ENCODE peak calls at places on chromosomes 16 and 17, in eight cellular contexts. X is LNCaP clone FGC; Y is psoas muscle; S is prostate gland; Q is CD8-positive, alpha-beta T cell; A is GM23338; U is stomach; W is cardiac muscle cell. K is an unnamed sample.

GRCh38 chr17:36675250-36675649 is 73.9 kb downstream of the MRM1 start:
- DNase-seq in X (no peak), Y (no peak), S (no peak), Q (no peak), A (no peak), U (no peak), W (no peak), K (no peak)

GRCh38 chr16:31215287-31216115 is 1.4 kb downstream of the PYDC1 start:
- DNase-seq in X (peak), Y (peak), S (peak), Q (no peak), A (peak), U (peak), W (peak), K (peak)

GRCh38 chr16:31404353-31405064 is 11.4 kb downstream of the ITGAD start:
- DNase-seq in X (peak), Y (no peak), S (no peak), Q (no peak), A (no peak), U (no peak), W (peak), K (no peak)

GRCh38 chr16:19085679-19086200 is 18.3 kb downstream of the COQ7 start:
- DNase-seq in X (no peak), Y (no peak), S (no peak), Q (no peak), A (no peak), U (peak), W (peak), K (peak)

GRCh38 chr17:82278308-82278707 is 4.8 kb upstream of the CSNK1D start:
- DNase-seq in X (no peak), Y (no peak), S (no peak), Q (no peak), A (no peak), U (no peak), W (no peak), K (no peak)

GRCh38 chr17:66494023-66494803 is 191.8 kb downstream of the PRKCA start:
- DNase-seq in X (no peak), Y (no peak), S (no peak), Q (no peak), A (no peak), U (no peak), W (peak), K (no peak)

GRCh38 chr17:19363460-19364035 is 1.0 kb upstream of the B9D1 start:
- DNase-seq in X (no peak), Y (no peak), S (no peak), Q (no peak), A (no peak), U (no peak), W (no peak), K (no peak)

GRCh38 chr17:61337247-61337812 is 62.3 kb upstream of the TBX2 start:
- DNase-seq in X (no peak), Y (no peak), S (no peak), Q (no peak), A (no peak), U (no peak), W (no peak), K (no peak)

GRCh38 chr16:55323637-55324490 is at the start of gene IRX6:
- DNase-seq in X (peak), Y (peak), S (no peak), Q (no peak), A (peak), U (no peak), W (peak), K (no peak)

GRCh38 chr16:29148867-29149272 is 164.0 kb downstream of the LAT start:
- DNase-seq in X (no peak), Y (no peak), S (no peak), Q (peak), A (no peak), U (peak), W (no peak), K (peak)

GRCh38 chr17:44384281-44384822 is 5.1 kb downstream of the ITGA2B start:
- DNase-seq in X (no peak), Y (no peak), S (no peak), Q (no peak), A (no peak), U (no peak), W (no peak), K (no peak)

GRCh38 chr16:31090540-31090939 is 1.8 kb upstream of the PRSS53 start:
- DNase-seq in X (no peak), Y (no peak), S (no peak), Q (no peak), A (no peak), U (no peak), W (no peak), K (no peak)

GRCh38 chr16:54411555-54411954 is 125.0 kb upstream of the IRX3 start:
- DNase-seq in X (no peak), Y (no peak), S (no peak), Q (no peak), A (peak), U (peak), W (peak), K (no peak)

GRCh38 chr16:17685445-17685844 is 214.7 kb upstream of the XYLT1 start:
- DNase-seq in X (no peak), Y (no peak), S (no peak), Q (no peak), A (no peak), U (no peak), W (no peak), K (no peak)

GRCh38 chr16:3408561-3409197 is 7.7 kb downstream of the ZNF174 start:
- DNase-seq in X (no peak), Y (no peak), S (no peak), Q (no peak), A (no peak), U (no peak), W (no peak), K (no peak)

GRCh38 chr17:64781013-64781392 is 118.9 kb upstream of the SMURF2 start:
- DNase-seq in X (no peak), Y (no peak), S (no peak), Q (no peak), A (peak), U (no peak), W (no peak), K (no peak)

GRCh38 chr17:35082073-35082657 is 18.7 kb upstream of the RFFL start:
- DNase-seq in X (no peak), Y (no peak), S (no peak), Q (no peak), A (no peak), U (no peak), W (peak), K (no peak)

GRCh38 chr16:20944861-20945390 is 44.4 kb downstream of the LYRM1 start:
- DNase-seq in X (no peak), Y (no peak), S (no peak), Q (no peak), A (peak), U (no peak), W (peak), K (no peak)

GRCh38 chr16:88754912-88755744 is 29.9 kb downstream of the PIEZO1 start:
- DNase-seq in X (no peak), Y (no peak), S (peak), Q (no peak), A (peak), U (no peak), W (peak), K (no peak)

GRCh38 chr17:45734598-45734997 is 49.5 kb upstream of the CRHR1 start:
- DNase-seq in X (no peak), Y (no peak), S (no peak), Q (no peak), A (no peak), U (no peak), W (no peak), K (no peak)

GRCh38 chr17:8015957-8016631 is 13.7 kb downstream of the GUCY2D start:
- DNase-seq in X (no peak), Y (no peak), S (peak), Q (no peak), A (peak), U (peak), W (peak), K (peak)

GRCh38 chr17:19346351-19347255 is 15.9 kb downstream of the B9D1 start:
- DNase-seq in X (no peak), Y (peak), S (no peak), Q (no peak), A (no peak), U (peak), W (peak), K (peak)

GRCh38 chr16:9048302-9048700 is 43.1 kb upstream of the HAPSTR1 start:
- DNase-seq in X (no peak), Y (no peak), S (no peak), Q (no peak), A (no peak), U (no peak), W (peak), K (no peak)

GRCh38 chr16:66605177-66605999 is 884 bp downstream of the CMTM3 start:
- DNase-seq in X (no peak), Y (peak), S (no peak), Q (no peak), A (peak), U (peak), W (peak), K (peak)

GRCh38 chr16:11796227-11797165 is 562 bp downstream of the ZC3H7A start:
- DNase-seq in X (no peak), Y (peak), S (peak), Q (no peak), A (peak), U (peak), W (peak), K (peak)

GRCh38 chr17:66493283-66494019 is 191.0 kb downstream of the PRKCA start:
- DNase-seq in X (no peak), Y (no peak), S (no peak), Q (no peak), A (no peak), U (no peak), W (peak), K (no peak)

GRCh38 chr16:69077251-69077650 is 28.2 kb upstream of the HAS3 start:
- DNase-seq in X (no peak), Y (no peak), S (no peak), Q (no peak), A (no peak), U (no peak), W (no peak), K (no peak)

GRCh38 chr16:88577166-88577565 is 7.0 kb downstream of the ZC3H18 start:
- DNase-seq in X (no peak), Y (no peak), S (no peak), Q (no peak), A (no peak), U (no peak), W (no peak), K (no peak)

GRCh38 chr16:25544294-25544693 is 147.5 kb upstream of the HS3ST4 start:
- DNase-seq in X (no peak), Y (no peak), S (no peak), Q (no peak), A (no peak), U (no peak), W (no peak), K (no peak)

GRCh38 chr16:89352091-89352681 is 134.7 kb downstream of the ZNF778 start:
- DNase-seq in X (no peak), Y (no peak), S (no peak), Q (no peak), A (no peak), U (no peak), W (no peak), K (no peak)

GRCh38 chr16:31471875-31472558 is at the start of gene TGFB1I1:
- DNase-seq in X (no peak), Y (peak), S (no peak), Q (no peak), A (peak), U (no peak), W (peak), K (peak)

GRCh38 chr17:19705201-19705600 is 11.2 kb downstream of the SLC47A2 start:
- DNase-seq in X (no peak), Y (no peak), S (no peak), Q (no peak), A (no peak), U (no peak), W (no peak), K (no peak)

GRCh38 chr16:68131813-68132706 is 46.9 kb downstream of the NFATC3 start:
- DNase-seq in X (no peak), Y (no peak), S (no peak), Q (no peak), A (no peak), U (no peak), W (no peak), K (no peak)

GRCh38 chr16:78478267-78478821 is 378.9 kb downstream of the WWOX start:
- DNase-seq in X (no peak), Y (no peak), S (no peak), Q (no peak), A (peak), U (no peak), W (no peak), K (no peak)

GRCh38 chr17:59828478-59828760 is 64.3 kb downstream of the TUBD1 start:
- DNase-seq in X (no peak), Y (no peak), S (no peak), Q (no peak), A (no peak), U (no peak), W (no peak), K (no peak)

GRCh38 chr17:59829217-59830006 is 63.3 kb downstream of the TUBD1 start:
- DNase-seq in X (no peak), Y (no peak), S (no peak), Q (no peak), A (no peak), U (no peak), W (peak), K (peak)

GRCh38 chr17:59827721-59828477 is 64.8 kb downstream of the TUBD1 start:
- DNase-seq in X (no peak), Y (no peak), S (no peak), Q (no peak), A (no peak), U (no peak), W (no peak), K (no peak)

GRCh38 chr17:59825533-59826316 is 67.0 kb downstream of the TUBD1 start:
- DNase-seq in X (no peak), Y (no peak), S (no peak), Q (no peak), A (no peak), U (no peak), W (peak), K (no peak)

GRCh38 chr17:59826741-59827453 is 65.8 kb downstream of the TUBD1 start:
- DNase-seq in X (no peak), Y (no peak), S (no peak), Q (no peak), A (no peak), U (no peak), W (no peak), K (no peak)
- H3K4me3 ChIP-seq in X (no peak), Y (no peak), S (no peak), Q (no peak), A (no peak), U (no peak), W (no peak), K (no peak)

GRCh38 chr16:4614571-4615388 is at the start of gene UBALD1:
- DNase-seq in X (peak), Y (peak), S (peak), Q (peak), A (peak), U (peak), W (peak), K (peak)

GRCh38 chr16:4613636-4614570 is 785 bp downstream of the UBALD1 start:
- DNase-seq in X (no peak), Y (peak), S (no peak), Q (no peak), A (peak), U (no peak), W (peak), K (no peak)

GRCh38 chr16:4616047-4616811 is 1.5 kb upstream of the UBALD1 start:
- DNase-seq in X (peak), Y (peak), S (peak), Q (peak), A (peak), U (peak), W (peak), K (peak)

GRCh38 chr16:4617880-4618279 is 3.2 kb upstream of the UBALD1 start:
- DNase-seq in X (no peak), Y (no peak), S (no peak), Q (no peak), A (no peak), U (no peak), W (no peak), K (no peak)

GRCh38 chr16:4615389-4616046 is 830 bp upstream of the UBALD1 start:
- DNase-seq in X (no peak), Y (no peak), S (no peak), Q (no peak), A (no peak), U (no peak), W (no peak), K (peak)
- H3K4me3 ChIP-seq in X (peak), Y (peak), S (peak), Q (peak), A (peak), U (peak), W (no peak), K (peak)

GRCh38 chr16:57392694-57393093 is 11.9 kb upstream of the CCL17 start:
- DNase-seq in X (peak), Y (no peak), S (peak), Q (no peak), A (no peak), U (peak), W (no peak), K (no peak)

GRCh38 chr16:57395026-57395425 is 9.5 kb upstream of the CCL17 start:
- DNase-seq in X (no peak), Y (no peak), S (no peak), Q (no peak), A (no peak), U (no peak), W (no peak), K (no peak)

GRCh38 chr16:57391308-57391699 is 13.3 kb upstream of the CCL17 start:
- DNase-seq in X (no peak), Y (no peak), S (no peak), Q (no peak), A (no peak), U (no peak), W (no peak), K (no peak)

GRCh38 chr16:57391708-57392107 is 12.9 kb upstream of the CCL17 start:
- DNase-seq in X (no peak), Y (no peak), S (no peak), Q (no peak), A (no peak), U (no peak), W (no peak), K (no peak)

DNA sequence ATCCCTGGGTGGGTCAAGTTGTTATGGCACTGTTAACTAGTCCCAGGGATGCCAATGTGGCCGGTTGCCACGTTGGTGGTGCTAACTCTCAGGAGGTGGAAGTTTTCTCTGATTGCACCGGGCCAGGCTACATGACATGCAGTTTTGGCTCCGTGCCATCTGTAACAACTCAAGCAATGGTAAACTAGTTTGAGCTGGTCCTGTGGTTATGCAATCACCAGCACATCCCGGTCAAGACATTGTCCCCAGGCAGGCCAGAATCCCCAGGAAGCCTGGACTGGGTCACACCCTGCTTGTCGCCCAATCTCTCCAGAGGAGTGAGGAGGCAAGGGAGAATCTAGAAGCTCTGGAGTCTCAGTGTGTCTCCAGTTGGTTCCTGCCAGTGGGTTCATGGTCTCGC is 10.1 kb upstream of the CCL17 start:
- DNase-seq in X (no peak), Y (no peak), S (peak), Q (no peak), A (no peak), U (peak), W (peak), K (peak)
- H3K4me3 ChIP-seq in X (no peak), Y (no peak), S (no peak), Q (no peak), A (no peak), U (no peak), W (no peak), K (no peak)

GRCh38 chr16:86515420-86515779 is 5.1 kb downstream of the FOXF1 start:
- DNase-seq in X (no peak), Y (no peak), S (no peak), Q (no peak), A (peak), U (no peak), W (no peak), K (no peak)

GRCh38 chr16:86513471-86514277 is 3.3 kb downstream of the FOXF1 start:
- DNase-seq in X (no peak), Y (no peak), S (no peak), Q (no peak), A (no peak), U (no peak), W (no peak), K (no peak)

GRCh38 chr16:86516618-86517003 is 6.3 kb downstream of the FOXF1 start:
- DNase-seq in X (no peak), Y (no peak), S (no peak), Q (no peak), A (no peak), U (no peak), W (peak), K (no peak)

GRCh38 chr16:86515780-86516617 is 5.7 kb downstream of the FOXF1 start:
- DNase-seq in X (no peak), Y (no peak), S (no peak), Q (no peak), A (no peak), U (no peak), W (peak), K (no peak)

GRCh38 chr16:86514656-86515376 is 4.5 kb downstream of the FOXF1 start:
- DNase-seq in X (no peak), Y (no peak), S (no peak), Q (no peak), A (no peak), U (no peak), W (no peak), K (no peak)
- H3K4me3 ChIP-seq in X (no peak), Y (no peak), S (peak), Q (no peak), A (peak), U (peak), W (no peak), K (peak)

DNA sequence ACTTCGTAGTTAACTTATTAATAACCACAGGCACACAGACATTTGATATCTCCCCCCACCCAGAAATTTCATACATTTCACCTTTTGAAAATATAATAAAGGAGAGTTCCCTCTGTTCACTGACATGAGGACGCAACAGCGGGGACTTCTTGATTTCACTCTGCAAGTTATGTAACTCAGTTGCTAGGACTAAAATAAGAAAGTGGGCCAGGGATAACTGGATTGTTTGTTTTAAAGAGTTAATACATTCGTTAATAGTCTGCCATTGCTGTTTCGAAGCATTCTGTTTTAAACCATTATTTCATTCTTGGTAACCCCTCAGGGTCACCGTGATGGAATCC is 1.2 kb downstream of the RHOT1 start:
- DNase-seq in X (no peak), Y (no peak), S (no peak), Q (no peak), A (no peak), U (no peak), W (no peak), K (no peak)
- H3K4me3 ChIP-seq in X (peak), Y (peak), S (peak), Q (peak), A (peak), U (peak), W (peak), K (peak)

GRCh38 chr17:42184717-42185496 is at the start of gene HCRT:
- DNase-seq in X (no peak), Y (no peak), S (no peak), Q (no peak), A (no peak), U (no peak), W (no peak), K (peak)
- H3K4me3 ChIP-seq in X (no peak), Y (peak), S (peak), Q (peak), A (peak), U (peak), W (peak), K (peak)

DNA sequence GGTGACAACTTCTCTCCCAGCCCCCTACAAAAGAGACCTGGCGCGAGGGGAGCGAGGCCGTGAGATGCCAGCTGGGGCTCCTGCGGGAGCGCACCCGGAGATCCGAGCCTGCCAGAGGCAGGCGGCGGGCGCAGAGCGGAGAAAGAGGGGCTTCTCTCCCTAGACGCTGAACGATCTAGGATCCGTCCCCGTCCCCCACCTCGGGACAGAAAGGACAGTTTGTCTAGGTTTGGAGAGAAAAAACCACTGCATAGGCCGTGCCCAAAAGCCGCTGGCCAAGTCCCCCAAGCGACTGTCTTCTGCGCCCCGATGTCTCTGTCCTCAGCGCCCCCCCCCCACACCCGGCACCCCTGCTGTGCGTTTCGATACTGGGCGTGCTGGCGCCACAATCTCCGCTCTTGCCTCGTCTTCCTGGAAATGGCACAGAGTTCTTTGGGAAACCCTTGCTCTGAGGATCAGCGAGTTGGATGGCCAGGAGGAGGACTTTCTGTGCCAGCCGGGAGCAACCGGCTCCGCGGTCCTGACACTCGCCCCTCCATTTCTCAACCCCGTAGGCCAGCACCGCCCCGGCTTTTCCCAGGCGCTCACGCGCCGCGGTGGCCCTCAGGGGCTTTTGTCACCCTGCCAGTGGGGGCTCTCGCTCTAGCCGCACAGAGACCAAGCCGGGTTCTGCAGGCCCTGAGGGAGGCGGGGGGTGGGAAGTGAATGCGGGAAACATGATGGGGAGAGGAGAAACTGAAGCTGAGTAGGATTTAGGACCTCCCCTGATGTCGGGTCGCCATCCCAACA is 1.0 kb downstream of the SSTR2 start:
- DNase-seq in X (no peak), Y (no peak), S (no peak), Q (no peak), A (peak), U (no peak), W (no peak), K (no peak)
- H3K4me3 ChIP-seq in X (peak), Y (peak), S (peak), Q (no peak), A (peak), U (peak), W (peak), K (peak)

K was measured in colonic mucosa.